ENCODE peak calls at places on chromosomes 3 and 15, in six cellular contexts. One of them, this sample, is unnamed.

GRCh38 chr3:145333931-145334330 is 827.1 kb downstream of the PLOD2 start:
- DNase-seq in sigmoid colon: no peak
- DNase-seq in CD4-positive, alpha-beta T cell: no peak
- DNase-seq in NCI-H1417: no peak
- DNase-seq in mucosa of descending colon: no peak
- DNase-seq in activated CD4-positive, alpha-beta T cell treated with anti-CD3 and anti-CD28 coated beads, Interleukin-2, amount 10 ng/mL, durations not matched to agents 7 days and 5 days: no peak
- DNase-seq in this sample: no peak

GRCh38 chr3:33388374-33389100 is 51.7 kb downstream of the UBP1 start:
- DNase-seq in sigmoid colon: no peak
- DNase-seq in CD4-positive, alpha-beta T cell: no peak
- DNase-seq in NCI-H1417: no peak
- DNase-seq in mucosa of descending colon: no peak
- DNase-seq in activated CD4-positive, alpha-beta T cell treated with anti-CD3 and anti-CD28 coated beads, Interleukin-2, amount 10 ng/mL, durations not matched to agents 7 days and 5 days: no peak
- DNase-seq in this sample: no peak

GRCh38 chr15:57158997-57159668 is 217.2 kb upstream of the CGNL1 start:
- DNase-seq in sigmoid colon: no peak
- DNase-seq in CD4-positive, alpha-beta T cell: no peak
- DNase-seq in NCI-H1417: peak
- DNase-seq in mucosa of descending colon: no peak
- DNase-seq in activated CD4-positive, alpha-beta T cell treated with anti-CD3 and anti-CD28 coated beads, Interleukin-2, amount 10 ng/mL, durations not matched to agents 7 days and 5 days: no peak
- DNase-seq in this sample: no peak

GRCh38 chr15:83764201-83764839 is 110.4 kb downstream of the ADAMTSL3 start:
- DNase-seq in sigmoid colon: no peak
- DNase-seq in CD4-positive, alpha-beta T cell: no peak
- DNase-seq in NCI-H1417: no peak
- DNase-seq in mucosa of descending colon: no peak
- DNase-seq in activated CD4-positive, alpha-beta T cell treated with anti-CD3 and anti-CD28 coated beads, Interleukin-2, amount 10 ng/mL, durations not matched to agents 7 days and 5 days: no peak
- DNase-seq in this sample: no peak

GRCh38 chr15:69037977-69038376 is 23.5 kb downstream of the NOX5 start:
- DNase-seq in sigmoid colon: no peak
- DNase-seq in CD4-positive, alpha-beta T cell: no peak
- DNase-seq in NCI-H1417: no peak
- DNase-seq in mucosa of descending colon: no peak
- DNase-seq in activated CD4-positive, alpha-beta T cell treated with anti-CD3 and anti-CD28 coated beads, Interleukin-2, amount 10 ng/mL, durations not matched to agents 7 days and 5 days: no peak
- DNase-seq in this sample: no peak

GRCh38 chr15:78942741-78943140 is 2.1 kb downstream of the CTSH start:
- DNase-seq in sigmoid colon: no peak
- DNase-seq in CD4-positive, alpha-beta T cell: no peak
- DNase-seq in NCI-H1417: no peak
- DNase-seq in mucosa of descending colon: no peak
- DNase-seq in activated CD4-positive, alpha-beta T cell treated with anti-CD3 and anti-CD28 coated beads, Interleukin-2, amount 10 ng/mL, durations not matched to agents 7 days and 5 days: no peak
- DNase-seq in this sample: no peak

GRCh38 chr3:69304396-69304795 is 81.5 kb downstream of the FRMD4B start:
- DNase-seq in sigmoid colon: no peak
- DNase-seq in CD4-positive, alpha-beta T cell: no peak
- DNase-seq in NCI-H1417: no peak
- DNase-seq in mucosa of descending colon: no peak
- DNase-seq in activated CD4-positive, alpha-beta T cell treated with anti-CD3 and anti-CD28 coated beads, Interleukin-2, amount 10 ng/mL, durations not matched to agents 7 days and 5 days: no peak
- DNase-seq in this sample: no peak

GRCh38 chr15:52113246-52113645 is 671 bp upstream of the BCL2L10 start:
- DNase-seq in sigmoid colon: no peak
- DNase-seq in CD4-positive, alpha-beta T cell: no peak
- DNase-seq in NCI-H1417: no peak
- DNase-seq in mucosa of descending colon: no peak
- DNase-seq in activated CD4-positive, alpha-beta T cell treated with anti-CD3 and anti-CD28 coated beads, Interleukin-2, amount 10 ng/mL, durations not matched to agents 7 days and 5 days: no peak
- DNase-seq in this sample: no peak

GRCh38 chr3:132723024-132723462 is 834 bp upstream of the NPHP3 start:
- DNase-seq in sigmoid colon: no peak
- DNase-seq in CD4-positive, alpha-beta T cell: no peak
- DNase-seq in NCI-H1417: no peak
- DNase-seq in mucosa of descending colon: no peak
- DNase-seq in activated CD4-positive, alpha-beta T cell treated with anti-CD3 and anti-CD28 coated beads, Interleukin-2, amount 10 ng/mL, durations not matched to agents 7 days and 5 days: no peak
- DNase-seq in this sample: no peak

GRCh38 chr3:4228295-4228694 is 74.9 kb upstream of the SETMAR start:
- DNase-seq in sigmoid colon: no peak
- DNase-seq in CD4-positive, alpha-beta T cell: no peak
- DNase-seq in NCI-H1417: no peak
- DNase-seq in mucosa of descending colon: no peak
- DNase-seq in activated CD4-positive, alpha-beta T cell treated with anti-CD3 and anti-CD28 coated beads, Interleukin-2, amount 10 ng/mL, durations not matched to agents 7 days and 5 days: no peak
- DNase-seq in this sample: no peak

This sample was measured in spleen.